ENCODE peak calls at places on chromosomes 5 and 9, in six cellular contexts. P, O, R, W, T and S are unnamed samples.

GRCh38 chr5:176578391-176578808 is 29.3 kb downstream of the CDHR2 start:
- DNase-seq in P (peak), O (peak), R (no peak), W (peak), T (no peak), S (no peak)

GRCh38 chr9:102867488-102867887 is 127.6 kb upstream of the CYLC2 start:
- DNase-seq in P (peak), O (peak), R (no peak), W (no peak), T (no peak), S (no peak)

GRCh38 chr5:160181965-160182622 is 47.2 kb upstream of the FABP6 start:
- DNase-seq in P (peak), O (no peak), R (no peak), W (no peak), T (no peak), S (no peak)

GRCh38 chr5:172455087-172455381 is 709 bp upstream of the SH3PXD2B start:
- DNase-seq in P (no peak), O (no peak), R (no peak), W (no peak), T (no peak), S (no peak)

GRCh38 chr9:126421567-126422428 is 95.2 kb downstream of the MVB12B start:
- DNase-seq in P (no peak), O (no peak), R (no peak), W (no peak), T (no peak), S (no peak)

GRCh38 chr5:134149571-134150303 is 27.0 kb downstream of the SKP1 start:
- DNase-seq in P (no peak), O (peak), R (peak), W (no peak), T (no peak), S (no peak)

GRCh38 chr5:15703901-15704300 is 203.9 kb downstream of the FBXL7 start:
- DNase-seq in P (no peak), O (peak), R (no peak), W (no peak), T (no peak), S (no peak)

GRCh38 chr9:112224401-112225289 is 49.5 kb upstream of the SUSD1 start:
- DNase-seq in P (no peak), O (peak), R (no peak), W (no peak), T (no peak), S (no peak)

GRCh38 chr9:14136047-14136446 is 177.9 kb downstream of the NFIB start:
- DNase-seq in P (no peak), O (no peak), R (no peak), W (no peak), T (no peak), S (no peak)

GRCh38 chr5:96439477-96440184 is 6.6 kb upstream of the PCSK1 start:
- DNase-seq in P (no peak), O (no peak), R (no peak), W (no peak), T (no peak), S (no peak)

GRCh38 chr5:79976759-79977515 is 14.1 kb downstream of the MTX3 start:
- DNase-seq in P (no peak), O (no peak), R (no peak), W (no peak), T (no peak), S (no peak)

GRCh38 chr5:117252566-117252965 is 677.9 kb upstream of the SEMA6A start:
- DNase-seq in P (no peak), O (no peak), R (no peak), W (no peak), T (no peak), S (no peak)

GRCh38 chr5:54882101-54882500 is 103.3 kb downstream of the ESM1 start:
- DNase-seq in P (peak), O (no peak), R (no peak), W (no peak), T (no peak), S (no peak)

GRCh38 chr9:95010431-95010838 is 283.9 kb downstream of the AOPEP start:
- DNase-seq in P (no peak), O (no peak), R (no peak), W (no peak), T (no peak), S (no peak)

GRCh38 chr5:140214831-140215230 is 39.8 kb downstream of the CYSTM1 start:
- DNase-seq in P (no peak), O (peak), R (no peak), W (no peak), T (no peak), S (no peak)

GRCh38 chr9:23825143-23825531 is 903 bp downstream of the ELAVL2 start:
- DNase-seq in P (no peak), O (no peak), R (no peak), W (peak), T (no peak), S (no peak)

GRCh38 chr9:126173929-126174328 is 152.7 kb upstream of the MVB12B start:
- DNase-seq in P (no peak), O (no peak), R (peak), W (no peak), T (no peak), S (no peak)

GRCh38 chr5:147234825-147235635 is at the start of gene STK32A:
- DNase-seq in P (no peak), O (no peak), R (no peak), W (peak), T (no peak), S (no peak)

GRCh38 chr5:31377284-31377946 is 154.5 kb downstream of the DROSHA start:
- DNase-seq in P (no peak), O (no peak), R (no peak), W (no peak), T (no peak), S (no peak)